ENCODE peak calls at places on chromosomes 11 and 22, in seven cellular contexts. One of them, this sample, is unnamed.

GRCh38 chr22:46472722-46473016 is 64.8 kb downstream of the CELSR1 start:
- DNase-seq in brain microvascular endothelial cell: no peak
- DNase-seq in PC-3: no peak
- DNase-seq in sigmoid colon: no peak
- DNase-seq in neuronal stem cell: no peak
- DNase-seq in endodermal cell: no peak
- DNase-seq in adipocyte: no peak
- DNase-seq in this sample: peak; percentile 38

GRCh38 chr11:31656051-31656450 is 146.5 kb downstream of the ELP4 start:
- DNase-seq in adipocyte: peak; percentile 68
- DNase-seq in endodermal cell: no peak
- DNase-seq in PC-3: peak; percentile 37
- DNase-seq in sigmoid colon: no peak
- DNase-seq in brain microvascular endothelial cell: no peak
- DNase-seq in neuronal stem cell: no peak
- DNase-seq in this sample: no peak

GRCh38 chr11:102446606-102447005 is 6.0 kb downstream of the TMEM123 start:
- DNase-seq in sigmoid colon: no peak
- DNase-seq in PC-3: peak; percentile 84
- DNase-seq in brain microvascular endothelial cell: peak; percentile 62
- DNase-seq in neuronal stem cell: no peak
- DNase-seq in adipocyte: peak; percentile 70
- DNase-seq in endodermal cell: no peak
- DNase-seq in this sample: no peak

GRCh38 chr22:45039206-45039605 is 29.4 kb upstream of the PHF21B start:
- DNase-seq in endodermal cell: no peak
- DNase-seq in adipocyte: no peak
- DNase-seq in brain microvascular endothelial cell: no peak
- DNase-seq in PC-3: no peak
- DNase-seq in neuronal stem cell: no peak
- DNase-seq in sigmoid colon: no peak
- DNase-seq in this sample: no peak

GRCh38 chr22:48934446-48934845 is 893.2 kb downstream of the BRD1 start:
- DNase-seq in brain microvascular endothelial cell: no peak
- DNase-seq in sigmoid colon: no peak
- DNase-seq in neuronal stem cell: no peak
- DNase-seq in adipocyte: no peak
- DNase-seq in PC-3: no peak
- DNase-seq in endodermal cell: no peak
- DNase-seq in this sample: peak; percentile 2

GRCh38 chr22:48118654-48119053 is 1356.2 kb downstream of the TBC1D22A start:
- DNase-seq in adipocyte: no peak
- DNase-seq in neuronal stem cell: no peak
- DNase-seq in brain microvascular endothelial cell: no peak
- DNase-seq in sigmoid colon: no peak
- DNase-seq in PC-3: no peak
- DNase-seq in endodermal cell: no peak
- DNase-seq in this sample: no peak

GRCh38 chr11:3169952-3170755 is 5.0 kb upstream of the OSBPL5 start:
- DNase-seq in endodermal cell: peak; percentile 51
- DNase-seq in PC-3: peak; percentile 34
- DNase-seq in neuronal stem cell: no peak
- DNase-seq in adipocyte: no peak
- DNase-seq in sigmoid colon: no peak
- DNase-seq in brain microvascular endothelial cell: no peak
- DNase-seq in this sample: peak; percentile 36

GRCh38 chr11:60924906-60925684 is 835 bp downstream of the TMEM132A start:
- DNase-seq in endodermal cell: peak; percentile 74
- DNase-seq in brain microvascular endothelial cell: no peak
- DNase-seq in neuronal stem cell: no peak
- DNase-seq in sigmoid colon: no peak
- DNase-seq in PC-3: no peak
- DNase-seq in adipocyte: peak; percentile 21
- DNase-seq in this sample: peak; percentile 83

GRCh38 chr11:117034901-117035300 is 63.3 kb downstream of the SIK3 start:
- DNase-seq in neuronal stem cell: no peak
- DNase-seq in adipocyte: no peak
- DNase-seq in endodermal cell: no peak
- DNase-seq in PC-3: no peak
- DNase-seq in brain microvascular endothelial cell: no peak
- DNase-seq in sigmoid colon: no peak
- DNase-seq in this sample: no peak

GRCh38 chr11:1703146-1703545 is 6.2 kb downstream of the KRTAP5-6 start:
- DNase-seq in endodermal cell: no peak
- DNase-seq in neuronal stem cell: no peak
- DNase-seq in brain microvascular endothelial cell: no peak
- DNase-seq in adipocyte: no peak
- DNase-seq in PC-3: no peak
- DNase-seq in sigmoid colon: no peak
- DNase-seq in this sample: no peak

GRCh38 chr11:88631497-88631896 is 294.0 kb upstream of the CTSC start:
- DNase-seq in brain microvascular endothelial cell: no peak
- DNase-seq in neuronal stem cell: peak; percentile 2
- DNase-seq in sigmoid colon: no peak
- DNase-seq in PC-3: peak; percentile 52
- DNase-seq in adipocyte: no peak
- DNase-seq in endodermal cell: peak; percentile 50
- DNase-seq in this sample: peak; percentile 5

GRCh38 chr11:19561011-19561410 is 151.6 kb upstream of the NAV2 start:
- DNase-seq in PC-3: peak; percentile 31
- DNase-seq in sigmoid colon: no peak
- DNase-seq in brain microvascular endothelial cell: peak; percentile 51
- DNase-seq in endodermal cell: no peak
- DNase-seq in neuronal stem cell: no peak
- DNase-seq in adipocyte: no peak
- DNase-seq in this sample: no peak

GRCh38 chr22:30591191-30591587 is 521 bp downstream of the PES1 start:
- DNase-seq in sigmoid colon: no peak
- DNase-seq in brain microvascular endothelial cell: peak; percentile 37
- DNase-seq in adipocyte: peak; percentile 53
- DNase-seq in neuronal stem cell: no peak
- DNase-seq in PC-3: no peak
- DNase-seq in endodermal cell: no peak
- DNase-seq in this sample: no peak

GRCh38 chr11:101049123-101049522 is 80.5 kb downstream of the PGR start:
- DNase-seq in sigmoid colon: no peak
- DNase-seq in brain microvascular endothelial cell: no peak
- DNase-seq in endodermal cell: no peak
- DNase-seq in PC-3: peak; percentile 94
- DNase-seq in neuronal stem cell: no peak
- DNase-seq in adipocyte: peak; percentile 38
- DNase-seq in this sample: no peak

GRCh38 chr11:22666700-22667439 is 459 bp downstream of the GAS2 start:
- DNase-seq in brain microvascular endothelial cell: peak; percentile 20
- DNase-seq in sigmoid colon: no peak
- DNase-seq in endodermal cell: peak; percentile 91
- DNase-seq in adipocyte: peak; percentile 35
- DNase-seq in neuronal stem cell: peak; percentile 39
- DNase-seq in PC-3: no peak
- DNase-seq in this sample: peak; percentile 76

GRCh38 chr11:16809901-16810668 is 71.6 kb downstream of the C11orf58 start:
- DNase-seq in neuronal stem cell: no peak
- DNase-seq in sigmoid colon: peak; percentile 75
- DNase-seq in PC-3: peak; percentile 82
- DNase-seq in endodermal cell: no peak
- DNase-seq in adipocyte: peak; percentile 60
- DNase-seq in brain microvascular endothelial cell: no peak
- DNase-seq in this sample: no peak

GRCh38 chr22:36470162-36470993 is 11.1 kb downstream of the TXN2 start:
- DNase-seq in brain microvascular endothelial cell: peak; percentile 85
- DNase-seq in PC-3: peak; percentile 84
- DNase-seq in neuronal stem cell: peak; percentile 74
- DNase-seq in sigmoid colon: peak; percentile 95
- DNase-seq in adipocyte: peak; percentile 95
- DNase-seq in endodermal cell: peak; percentile 94
- DNase-seq in this sample: peak; percentile 91

GRCh38 chr22:24592846-24593809 is at the start of gene LRRC75B:
- DNase-seq in endodermal cell: peak; percentile 96
- DNase-seq in neuronal stem cell: peak; percentile 77
- DNase-seq in brain microvascular endothelial cell: peak; percentile 66
- DNase-seq in PC-3: peak; percentile 64
- DNase-seq in adipocyte: peak; percentile 91
- DNase-seq in sigmoid colon: peak; percentile 97
- DNase-seq in this sample: peak; percentile 99

GRCh38 chr22:24590596-24591173 is 2.2 kb downstream of the LRRC75B start:
- DNase-seq in adipocyte: no peak
- DNase-seq in PC-3: no peak
- DNase-seq in brain microvascular endothelial cell: no peak
- DNase-seq in endodermal cell: no peak
- DNase-seq in neuronal stem cell: no peak
- DNase-seq in sigmoid colon: no peak
- DNase-seq in this sample: no peak

GRCh38 chr22:24593810-24594568 is 1.1 kb upstream of the LRRC75B start:
- DNase-seq in brain microvascular endothelial cell: no peak
- DNase-seq in adipocyte: no peak
- DNase-seq in sigmoid colon: no peak
- DNase-seq in PC-3: no peak
- DNase-seq in endodermal cell: peak; percentile 60
- DNase-seq in neuronal stem cell: no peak
- DNase-seq in this sample: peak; percentile 52

GRCh38 chr22:24591286-24591830 is 1.5 kb downstream of the LRRC75B start:
- DNase-seq in sigmoid colon: no peak
- DNase-seq in brain microvascular endothelial cell: no peak
- DNase-seq in PC-3: no peak
- DNase-seq in endodermal cell: peak; percentile 43
- DNase-seq in neuronal stem cell: no peak
- DNase-seq in adipocyte: no peak
- DNase-seq in this sample: no peak

DNA sequence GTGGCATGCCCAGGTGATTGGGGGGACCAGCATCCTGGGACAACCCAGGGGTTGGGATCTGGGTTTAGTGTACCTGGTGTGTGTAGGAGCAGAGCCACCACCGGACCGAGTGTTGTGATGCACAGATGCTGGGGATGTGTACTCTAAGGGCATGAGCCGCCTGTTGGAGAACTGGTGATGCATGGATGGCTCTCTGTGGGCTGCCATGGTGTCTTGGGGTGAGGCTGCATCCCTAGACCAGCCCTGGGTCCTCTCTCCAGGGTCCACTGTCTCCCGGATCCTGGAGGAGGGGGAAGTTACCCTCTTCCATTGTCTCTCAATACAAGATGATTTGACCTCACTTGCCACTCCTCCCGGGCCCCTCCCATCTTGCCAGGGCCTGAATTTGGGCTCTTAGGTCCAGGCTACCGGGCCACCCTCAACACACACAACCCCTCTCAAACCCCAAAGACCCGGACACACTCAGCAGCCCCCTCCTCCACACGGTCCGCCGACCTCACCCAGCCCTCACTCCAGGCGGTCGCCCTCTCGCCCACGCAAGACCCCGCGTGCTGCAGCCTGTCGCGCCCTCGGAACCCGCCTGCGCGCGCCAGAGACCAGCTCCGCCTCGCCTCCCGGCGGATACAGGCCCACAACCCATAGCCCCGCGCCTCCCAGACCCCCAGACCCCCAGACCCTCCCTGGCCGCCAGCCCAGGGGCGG is 578 bp downstream of the LRRC75B start:
- DNase-seq in endodermal cell: peak; percentile 79
- DNase-seq in sigmoid colon: no peak
- DNase-seq in PC-3: no peak
- DNase-seq in brain microvascular endothelial cell: no peak
- DNase-seq in adipocyte: no peak
- DNase-seq in neuronal stem cell: peak; percentile 31
- DNase-seq in this sample: peak; percentile 86
- H3K4me3 ChIP-seq in endodermal cell: peak overlapping the region; percentile 82
- H3K4me3 ChIP-seq in sigmoid colon: peak overlapping the region; percentile 64
- H3K4me3 ChIP-seq in PC-3: peak overlapping the region; percentile 73
- H3K4me3 ChIP-seq in brain microvascular endothelial cell: peak overlapping the region; percentile 63
- H3K4me3 ChIP-seq in adipocyte: peak overlapping the region; percentile 80
- H3K4me3 ChIP-seq in neuronal stem cell: peak overlapping the region; percentile 87
- H3K4me3 ChIP-seq in this sample: peak overlapping the region; percentile 72

GRCh38 chr11:118441770-118442169 is 5.5 kb downstream of the KMT2A start:
- DNase-seq in brain microvascular endothelial cell: no peak
- DNase-seq in sigmoid colon: no peak
- DNase-seq in neuronal stem cell: no peak
- DNase-seq in endodermal cell: no peak
- DNase-seq in adipocyte: no peak
- DNase-seq in PC-3: no peak
- DNase-seq in this sample: no peak
- H3K36me3 ChIP-seq in brain microvascular endothelial cell: no peaks in the 10 kb centered on the region
- H3K36me3 ChIP-seq in sigmoid colon: no peaks in the 10 kb centered on the region
- H3K36me3 ChIP-seq in neuronal stem cell: no peaks in the 10 kb centered on the region
- H3K36me3 ChIP-seq in endodermal cell: peaks cover 34% of the 10 kb centered on the region
- H3K36me3 ChIP-seq in adipocyte: no peaks in the 10 kb centered on the region
- H3K36me3 ChIP-seq in PC-3: peaks cover 7% of the 10 kb centered on the region
- H3K36me3 ChIP-seq in this sample: no peaks in the 10 kb centered on the region

GRCh38 chr11:68012843-68013610 is 2.9 kb downstream of the ALDH3B1 start:
- DNase-seq in adipocyte: peak; percentile 95
- DNase-seq in PC-3: peak; percentile 99
- DNase-seq in neuronal stem cell: no peak
- DNase-seq in endodermal cell: no peak
- DNase-seq in sigmoid colon: no peak
- DNase-seq in brain microvascular endothelial cell: peak; percentile 94
- DNase-seq in this sample: no peak

GRCh38 chr11:68009391-68010000 is 631 bp upstream of the ALDH3B1 start:
- DNase-seq in endodermal cell: no peak
- DNase-seq in sigmoid colon: no peak
- DNase-seq in adipocyte: peak; percentile 48
- DNase-seq in neuronal stem cell: no peak
- DNase-seq in brain microvascular endothelial cell: peak; percentile 43
- DNase-seq in PC-3: peak; percentile 67
- DNase-seq in this sample: no peak

GRCh38 chr11:68010058-68011041 is at the start of gene ALDH3B1:
- DNase-seq in PC-3: peak; percentile 90
- DNase-seq in neuronal stem cell: no peak
- DNase-seq in sigmoid colon: peak; percentile 96
- DNase-seq in brain microvascular endothelial cell: peak; percentile 71
- DNase-seq in endodermal cell: peak; percentile 86
- DNase-seq in adipocyte: peak; percentile 97
- DNase-seq in this sample: peak; percentile 86

GRCh38 chr11:68012044-68012842 is 2.1 kb downstream of the ALDH3B1 start:
- DNase-seq in brain microvascular endothelial cell: no peak
- DNase-seq in neuronal stem cell: no peak
- DNase-seq in PC-3: peak; percentile 40
- DNase-seq in adipocyte: no peak
- DNase-seq in sigmoid colon: no peak
- DNase-seq in endodermal cell: no peak
- DNase-seq in this sample: no peak

GRCh38 chr11:68011046-68011943 is 1.2 kb downstream of the ALDH3B1 start:
- DNase-seq in adipocyte: no peak
- DNase-seq in endodermal cell: no peak
- DNase-seq in brain microvascular endothelial cell: no peak
- DNase-seq in PC-3: no peak
- DNase-seq in neuronal stem cell: no peak
- DNase-seq in sigmoid colon: no peak
- DNase-seq in this sample: no peak
- H3K4me3 ChIP-seq in adipocyte: peak overlapping the region; percentile 79
- H3K4me3 ChIP-seq in endodermal cell: no peak overlapping the region
- H3K4me3 ChIP-seq in brain microvascular endothelial cell: peak overlapping the region; percentile 52
- H3K4me3 ChIP-seq in PC-3: peak overlapping the region; percentile 65
- H3K4me3 ChIP-seq in neuronal stem cell: no peak overlapping the region
- H3K4me3 ChIP-seq in sigmoid colon: peak overlapping the region; percentile 50
- H3K4me3 ChIP-seq in this sample: no peak overlapping the region

GRCh38 chr11:71477637-71478011 is 24.6 kb downstream of the NADSYN1 start:
- DNase-seq in brain microvascular endothelial cell: no peak
- DNase-seq in endodermal cell: peak; percentile 87
- DNase-seq in neuronal stem cell: peak; percentile 21
- DNase-seq in adipocyte: no peak
- DNase-seq in sigmoid colon: no peak
- DNase-seq in PC-3: no peak
- DNase-seq in this sample: peak; percentile 93
- H3K36me3 ChIP-seq in brain microvascular endothelial cell: peaks cover 46% of the 10 kb centered on the region
- H3K36me3 ChIP-seq in endodermal cell: peaks cover 44% of the 10 kb centered on the region
- H3K36me3 ChIP-seq in neuronal stem cell: peaks cover 15% of the 10 kb centered on the region
- H3K36me3 ChIP-seq in adipocyte: peaks cover 90% of the 10 kb centered on the region
- H3K36me3 ChIP-seq in sigmoid colon: peaks cover 71% of the 10 kb centered on the region
- H3K36me3 ChIP-seq in PC-3: peaks cover 42% of the 10 kb centered on the region
- H3K36me3 ChIP-seq in this sample: peaks cover 2% of the 10 kb centered on the region

This sample was measured in H7.